ENCODE peak calls at places on chromosome 12, in ten cellular contexts. One of them, this sample, is unnamed.

GRCh38 chr12:104643921-104644669 is 187.3 kb downstream of the CHST11 start:
- DNase-seq in uterus: no peak
- DNase-seq in IMR-90: no peak
- DNase-seq in testis: no peak
- DNase-seq in HepG2: no peak
- DNase-seq in stomach: peak
- DNase-seq in sigmoid colon: no peak
- DNase-seq in ovary: no peak
- DNase-seq in lower leg skin: peak
- DNase-seq in tibial nerve: no peak
- DNase-seq in this sample: no peak

GRCh38 chr12:34389378-34390170 is 367.3 kb downstream of the ALG10 start:
- DNase-seq in stomach: no peak
- DNase-seq in IMR-90: no peak
- DNase-seq in lower leg skin: no peak
- DNase-seq in testis: no peak
- DNase-seq in tibial nerve: no peak
- DNase-seq in uterus: no peak
- DNase-seq in ovary: no peak
- DNase-seq in sigmoid colon: peak
- DNase-seq in HepG2: no peak
- DNase-seq in this sample: no peak

GRCh38 chr12:88113871-88114270 is 28.0 kb downstream of the CEP290 start:
- DNase-seq in HepG2: no peak
- DNase-seq in testis: no peak
- DNase-seq in ovary: no peak
- DNase-seq in stomach: no peak
- DNase-seq in uterus: no peak
- DNase-seq in sigmoid colon: no peak
- DNase-seq in tibial nerve: no peak
- DNase-seq in lower leg skin: no peak
- DNase-seq in IMR-90: peak
- DNase-seq in this sample: no peak

GRCh38 chr12:4664111-4664510 is 15.2 kb downstream of the NDUFA9 start:
- DNase-seq in testis: no peak
- DNase-seq in HepG2: no peak
- DNase-seq in lower leg skin: no peak
- DNase-seq in ovary: no peak
- DNase-seq in stomach: no peak
- DNase-seq in IMR-90: peak
- DNase-seq in tibial nerve: no peak
- DNase-seq in uterus: no peak
- DNase-seq in sigmoid colon: no peak
- DNase-seq in this sample: no peak

GRCh38 chr12:2450553-2450952 is 344.2 kb upstream of the FKBP4 start:
- DNase-seq in HepG2: no peak
- DNase-seq in lower leg skin: no peak
- DNase-seq in tibial nerve: no peak
- DNase-seq in uterus: no peak
- DNase-seq in testis: no peak
- DNase-seq in IMR-90: no peak
- DNase-seq in ovary: no peak
- DNase-seq in sigmoid colon: peak
- DNase-seq in stomach: no peak
- DNase-seq in this sample: no peak

GRCh38 chr12:20508362-20508761 is 140.0 kb downstream of the PDE3A start:
- DNase-seq in uterus: no peak
- DNase-seq in sigmoid colon: no peak
- DNase-seq in HepG2: no peak
- DNase-seq in testis: no peak
- DNase-seq in IMR-90: peak
- DNase-seq in tibial nerve: no peak
- DNase-seq in lower leg skin: no peak
- DNase-seq in ovary: no peak
- DNase-seq in stomach: no peak
- DNase-seq in this sample: no peak

GRCh38 chr12:49791700-49792099 is 36.5 kb downstream of the NCKAP5L start:
- DNase-seq in IMR-90: no peak
- DNase-seq in lower leg skin: no peak
- DNase-seq in uterus: no peak
- DNase-seq in ovary: no peak
- DNase-seq in tibial nerve: no peak
- DNase-seq in stomach: no peak
- DNase-seq in sigmoid colon: no peak
- DNase-seq in testis: no peak
- DNase-seq in HepG2: no peak
- DNase-seq in this sample: no peak

GRCh38 chr12:32395031-32395430 is 4.3 kb upstream of the FGD4 start:
- DNase-seq in testis: no peak
- DNase-seq in lower leg skin: no peak
- DNase-seq in tibial nerve: no peak
- DNase-seq in stomach: no peak
- DNase-seq in HepG2: no peak
- DNase-seq in sigmoid colon: no peak
- DNase-seq in ovary: no peak
- DNase-seq in uterus: no peak
- DNase-seq in IMR-90: no peak
- DNase-seq in this sample: no peak

GRCh38 chr12:45687081-45688015 is 42.2 kb upstream of the ARID2 start:
- DNase-seq in stomach: no peak
- DNase-seq in uterus: no peak
- DNase-seq in testis: no peak
- DNase-seq in tibial nerve: no peak
- DNase-seq in ovary: no peak
- DNase-seq in sigmoid colon: no peak
- DNase-seq in HepG2: no peak
- DNase-seq in IMR-90: no peak
- DNase-seq in lower leg skin: no peak
- DNase-seq in this sample: no peak

GRCh38 chr12:26188132-26188531 is 7.2 kb upstream of the SSPN start:
- DNase-seq in uterus: no peak
- DNase-seq in HepG2: no peak
- DNase-seq in testis: no peak
- DNase-seq in IMR-90: peak
- DNase-seq in tibial nerve: no peak
- DNase-seq in ovary: no peak
- DNase-seq in lower leg skin: no peak
- DNase-seq in sigmoid colon: no peak
- DNase-seq in stomach: no peak
- DNase-seq in this sample: no peak

GRCh38 chr12:78028426-78028825 is 197.7 kb downstream of the NAV3 start:
- DNase-seq in tibial nerve: no peak
- DNase-seq in sigmoid colon: no peak
- DNase-seq in lower leg skin: no peak
- DNase-seq in uterus: no peak
- DNase-seq in IMR-90: no peak
- DNase-seq in stomach: no peak
- DNase-seq in HepG2: no peak
- DNase-seq in testis: no peak
- DNase-seq in ovary: no peak
- DNase-seq in this sample: no peak

GRCh38 chr12:48717252-48717695 is 767 bp upstream of the CCNT1 start:
- DNase-seq in tibial nerve: no peak
- DNase-seq in HepG2: no peak
- DNase-seq in testis: no peak
- DNase-seq in sigmoid colon: no peak
- DNase-seq in ovary: no peak
- DNase-seq in lower leg skin: no peak
- DNase-seq in IMR-90: peak
- DNase-seq in uterus: no peak
- DNase-seq in stomach: no peak
- DNase-seq in this sample: no peak
- H3K4me3 ChIP-seq in tibial nerve: peak
- H3K4me3 ChIP-seq in HepG2: peak
- H3K4me3 ChIP-seq in testis: peak
- H3K4me3 ChIP-seq in sigmoid colon: peak
- H3K4me3 ChIP-seq in ovary: peak
- H3K4me3 ChIP-seq in lower leg skin: peak
- H3K4me3 ChIP-seq in IMR-90: peak
- H3K4me3 ChIP-seq in uterus: peak
- H3K4me3 ChIP-seq in stomach: peak
- H3K4me3 ChIP-seq in this sample: peak

DNA sequence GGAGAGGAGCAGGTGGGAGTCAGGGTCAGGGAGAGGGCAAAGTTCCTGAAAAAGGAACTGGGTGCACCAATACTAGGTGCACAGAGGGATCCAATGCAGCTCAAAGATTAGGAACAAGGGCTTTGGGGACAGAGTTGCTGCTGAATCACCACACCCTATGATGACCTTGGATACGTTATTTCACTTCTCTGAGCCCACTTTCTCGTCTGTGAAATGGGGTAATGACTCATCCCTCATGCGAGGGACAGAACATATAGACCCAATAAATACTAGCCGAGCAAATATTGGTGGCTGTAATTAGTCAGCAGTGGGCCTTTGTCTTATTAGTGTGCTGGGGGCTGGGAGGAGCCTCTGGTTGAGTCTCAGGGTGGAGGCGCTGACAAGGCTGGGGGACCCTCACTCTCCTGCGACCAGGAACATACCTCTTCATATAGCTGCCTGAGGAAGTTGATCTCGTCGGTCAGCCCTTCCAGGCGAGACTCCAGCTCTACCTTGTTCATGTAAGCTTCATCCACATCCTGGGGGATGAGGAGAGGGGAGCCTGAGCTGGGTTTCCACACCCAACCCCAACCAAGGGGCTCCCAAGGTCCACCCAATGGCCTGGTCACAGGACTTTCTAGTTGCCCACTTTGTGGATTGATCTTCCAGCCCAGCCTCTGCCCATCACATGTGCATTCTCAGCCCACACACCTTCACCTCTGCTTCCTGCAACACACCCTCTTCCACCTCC is 4.5 kb downstream of the KRT8 start:
- DNase-seq in sigmoid colon: no peak
- DNase-seq in HepG2: no peak
- DNase-seq in lower leg skin: no peak
- DNase-seq in IMR-90: no peak
- DNase-seq in testis: no peak
- DNase-seq in ovary: no peak
- DNase-seq in stomach: no peak
- DNase-seq in tibial nerve: no peak
- DNase-seq in uterus: no peak
- DNase-seq in this sample: no peak
- TF ChIP-seq POLR2A in sigmoid colon: no peak
- TF ChIP-seq POLR2A in HepG2: no peak
- TF ChIP-seq POLR2A in lower leg skin: no peak
- TF ChIP-seq POLR2A in IMR-90: no peak
- TF ChIP-seq POLR2A in testis: no peak
- TF ChIP-seq POLR2A in ovary: no peak
- TF ChIP-seq POLR2A in stomach: no peak
- TF ChIP-seq POLR2A in tibial nerve: no peak
- TF ChIP-seq POLR2A in uterus: no peak
- TF ChIP-seq POLR2A in this sample: no peak

GRCh38 chr12:123431951-123432886 is 4.3 kb downstream of the RILPL2 start:
- DNase-seq in ovary: no peak
- DNase-seq in lower leg skin: no peak
- DNase-seq in sigmoid colon: no peak
- DNase-seq in tibial nerve: no peak
- DNase-seq in testis: no peak
- DNase-seq in uterus: no peak
- DNase-seq in stomach: peak
- DNase-seq in HepG2: no peak
- DNase-seq in IMR-90: no peak
- DNase-seq in this sample: no peak

GRCh38 chr12:123436017-123436964 is at the start of gene RILPL2:
- DNase-seq in tibial nerve: peak
- DNase-seq in ovary: peak
- DNase-seq in testis: peak
- DNase-seq in sigmoid colon: peak
- DNase-seq in IMR-90: peak
- DNase-seq in uterus: peak
- DNase-seq in HepG2: peak
- DNase-seq in stomach: peak
- DNase-seq in lower leg skin: peak
- DNase-seq in this sample: peak

GRCh38 chr12:123435636-123436016 is 858 bp downstream of the RILPL2 start:
- DNase-seq in HepG2: no peak
- DNase-seq in lower leg skin: no peak
- DNase-seq in stomach: no peak
- DNase-seq in IMR-90: no peak
- DNase-seq in uterus: no peak
- DNase-seq in testis: no peak
- DNase-seq in ovary: no peak
- DNase-seq in tibial nerve: no peak
- DNase-seq in sigmoid colon: no peak
- DNase-seq in this sample: no peak

GRCh38 chr12:123433615-123434014 is 2.9 kb downstream of the RILPL2 start:
- DNase-seq in HepG2: no peak
- DNase-seq in stomach: no peak
- DNase-seq in testis: no peak
- DNase-seq in sigmoid colon: no peak
- DNase-seq in tibial nerve: no peak
- DNase-seq in lower leg skin: no peak
- DNase-seq in IMR-90: no peak
- DNase-seq in ovary: no peak
- DNase-seq in uterus: no peak
- DNase-seq in this sample: no peak
- H3K4me3 ChIP-seq in HepG2: no peak
- H3K4me3 ChIP-seq in stomach: peak
- H3K4me3 ChIP-seq in testis: no peak
- H3K4me3 ChIP-seq in sigmoid colon: no peak
- H3K4me3 ChIP-seq in tibial nerve: no peak
- H3K4me3 ChIP-seq in lower leg skin: no peak
- H3K4me3 ChIP-seq in IMR-90: no peak
- H3K4me3 ChIP-seq in ovary: no peak
- H3K4me3 ChIP-seq in uterus: no peak
- H3K4me3 ChIP-seq in this sample: no peak

GRCh38 chr12:111942557-111942956 is 70.4 kb downstream of the TMEM116 start:
- DNase-seq in testis: no peak
- DNase-seq in IMR-90: peak
- DNase-seq in HepG2: no peak
- DNase-seq in tibial nerve: no peak
- DNase-seq in uterus: no peak
- DNase-seq in sigmoid colon: no peak
- DNase-seq in ovary: no peak
- DNase-seq in stomach: peak
- DNase-seq in lower leg skin: no peak
- DNase-seq in this sample: no peak
- TF ChIP-seq POLR2A in testis: no peak
- TF ChIP-seq POLR2A in IMR-90: no peak
- TF ChIP-seq POLR2A in HepG2: no peak
- TF ChIP-seq POLR2A in tibial nerve: no peak
- TF ChIP-seq POLR2A in uterus: no peak
- TF ChIP-seq POLR2A in sigmoid colon: no peak
- TF ChIP-seq POLR2A in ovary: no peak
- TF ChIP-seq POLR2A in stomach: no peak
- TF ChIP-seq POLR2A in lower leg skin: no peak
- TF ChIP-seq POLR2A in this sample: no peak

DNA sequence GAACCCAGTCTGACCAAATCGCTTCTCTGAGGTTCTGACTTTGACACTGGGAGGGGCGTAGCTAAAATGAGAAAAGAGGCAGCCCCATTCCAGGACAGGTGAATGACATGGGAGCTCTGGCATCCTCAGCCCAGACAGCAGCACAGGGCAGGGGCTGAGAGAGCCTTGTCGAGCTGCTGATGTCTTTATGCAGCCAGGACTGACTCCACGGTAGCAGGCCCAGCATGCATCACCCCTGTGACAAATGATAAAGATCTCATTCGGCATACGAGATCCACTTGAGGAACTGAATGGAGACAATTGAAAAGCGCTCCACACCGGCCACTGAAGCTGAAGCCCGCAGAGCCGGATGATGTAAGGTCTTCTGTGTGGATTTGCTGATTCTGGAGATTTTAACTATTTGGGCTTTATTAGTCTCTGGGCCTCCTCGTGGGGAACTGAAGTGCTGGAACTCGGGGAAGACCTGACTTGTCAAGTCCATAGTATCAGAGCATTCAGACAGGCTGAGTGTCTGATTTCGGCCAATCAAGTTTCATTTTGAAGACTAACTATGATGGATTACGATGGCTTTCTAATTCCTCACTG is 56.9 kb upstream of the MAP1LC3B2 start:
- DNase-seq in uterus: no peak
- DNase-seq in HepG2: no peak
- DNase-seq in sigmoid colon: no peak
- DNase-seq in lower leg skin: no peak
- DNase-seq in tibial nerve: no peak
- DNase-seq in testis: no peak
- DNase-seq in stomach: no peak
- DNase-seq in IMR-90: no peak
- DNase-seq in ovary: no peak
- DNase-seq in this sample: no peak
- H3K4me3 ChIP-seq in uterus: no peak
- H3K4me3 ChIP-seq in HepG2: peak
- H3K4me3 ChIP-seq in sigmoid colon: no peak
- H3K4me3 ChIP-seq in lower leg skin: no peak
- H3K4me3 ChIP-seq in tibial nerve: no peak
- H3K4me3 ChIP-seq in testis: no peak
- H3K4me3 ChIP-seq in stomach: no peak
- H3K4me3 ChIP-seq in IMR-90: no peak
- H3K4me3 ChIP-seq in ovary: no peak
- H3K4me3 ChIP-seq in this sample: no peak

This sample was measured in gastrocnemius medialis.